ENCODE peak calls at places on chromosomes 7 and 10, in five cellular contexts. G is AG09309, J is progenitor cell of endocrine pancreas, I is epithelial cell of proximal tubule, T is BE2C. A is an unnamed sample.

GRCh38 chr7:157228864-157229422 is 90.2 kb downstream of the UBE3C start:
- DNase-seq in G (no peak), J (peak), I (no peak), T (peak), A (peak)

GRCh38 chr7:123916240-123916724 is 8.8 kb upstream of the SPAM1 start:
- DNase-seq in G (no peak), J (no peak), I (peak), T (no peak), A (no peak)

GRCh38 chr7:99386584-99387238 is 12.2 kb downstream of the ARPC1B start:
- DNase-seq in G (no peak), J (no peak), I (no peak), T (peak), A (no peak)

GRCh38 chr7:139972000-139972399 is 90.8 kb downstream of the PARP12 start:
- DNase-seq in G (no peak), J (no peak), I (no peak), T (no peak), A (no peak)

GRCh38 chr7:132463922-132464321 is 112.3 kb downstream of the PLXNA4 start:
- DNase-seq in G (no peak), J (no peak), I (no peak), T (no peak), A (no peak)

GRCh38 chr10:106608101-106608500 is 556.4 kb downstream of the SORCS1 start:
- DNase-seq in G (no peak), J (no peak), I (no peak), T (no peak), A (no peak)

GRCh38 chr7:114104035-114104434 is 185.2 kb upstream of the PPP1R3A start:
- DNase-seq in G (no peak), J (no peak), I (no peak), T (no peak), A (no peak)

GRCh38 chr7:139334399-139335150 is 6.6 kb upstream of the FMC1 start:
- DNase-seq in G (no peak), J (no peak), I (no peak), T (no peak), A (no peak)

GRCh38 chr10:97664282-97664850 is 22.7 kb downstream of the AVPI1 start:
- DNase-seq in G (no peak), J (no peak), I (no peak), T (no peak), A (no peak)

GRCh38 chr7:103811315-103811714 is 178.1 kb downstream of the RELN start:
- DNase-seq in G (no peak), J (no peak), I (no peak), T (peak), A (no peak)

GRCh38 chr7:150971242-150972048 is 6.7 kb downstream of the KCNH2 start:
- DNase-seq in G (no peak), J (no peak), I (no peak), T (peak), A (no peak)

GRCh38 chr7:36309301-36309700 is 80.4 kb upstream of the ANLN start:
- DNase-seq in G (no peak), J (peak), I (no peak), T (no peak), A (no peak)

GRCh38 chr7:87213801-87214200 is 5.7 kb downstream of the TMEM243 start:
- DNase-seq in G (no peak), J (no peak), I (no peak), T (no peak), A (no peak)

GRCh38 chr7:81162771-81163525 is 244.1 kb upstream of the SEMA3C start:
- DNase-seq in G (no peak), J (no peak), I (no peak), T (no peak), A (no peak)

GRCh38 chr7:129719980-129720732 is 108.6 kb downstream of the NRF1 start:
- DNase-seq in G (no peak), J (no peak), I (no peak), T (no peak), A (no peak)

GRCh38 chr10:15494850-15495249 is 123.8 kb upstream of the FAM171A1 start:
- DNase-seq in G (no peak), J (no peak), I (no peak), T (no peak), A (no peak)

DNA sequence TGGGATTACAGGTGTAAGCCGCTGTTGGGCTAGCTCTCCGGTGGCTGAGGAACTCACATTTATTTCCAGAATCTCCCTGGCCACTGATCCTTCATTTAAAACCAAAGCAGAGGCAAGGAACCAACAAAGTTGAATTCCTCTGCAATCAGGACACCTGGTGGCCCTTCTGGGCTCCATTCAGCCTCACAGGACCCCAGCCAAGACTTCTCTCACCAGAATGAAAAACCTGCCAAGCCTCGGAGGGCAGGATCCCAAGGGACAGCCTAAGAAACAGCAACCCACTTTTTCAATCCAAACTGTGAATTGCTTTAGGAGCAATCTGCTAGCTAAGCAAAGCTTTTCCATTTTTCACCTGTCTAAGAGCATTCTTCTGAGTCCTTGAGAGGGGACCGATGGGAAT is 34.6 kb downstream of the OAT start:
- DNase-seq in G (no peak), J (no peak), I (no peak), T (no peak), A (no peak)
- TF ChIP-seq CTCF in G (peak), J (no peak), I (peak), T (no peak), A (no peak)

GRCh38 chr10:80580811-80581468 is 43.2 kb downstream of the SH2D4B start:
- DNase-seq in G (no peak), J (no peak), I (no peak), T (no peak), A (no peak)
- TF ChIP-seq CTCF in G (no peak), J (no peak), I (no peak), T (no peak), A (no peak)

GRCh38 chr7:133853706-133854276 is 273.3 kb upstream of the LRGUK start:
- DNase-seq in G (peak), J (no peak), I (peak), T (peak), A (peak)
- TF ChIP-seq CTCF in G (peak), J (peak), I (peak), T (peak), A (peak)

DNA sequence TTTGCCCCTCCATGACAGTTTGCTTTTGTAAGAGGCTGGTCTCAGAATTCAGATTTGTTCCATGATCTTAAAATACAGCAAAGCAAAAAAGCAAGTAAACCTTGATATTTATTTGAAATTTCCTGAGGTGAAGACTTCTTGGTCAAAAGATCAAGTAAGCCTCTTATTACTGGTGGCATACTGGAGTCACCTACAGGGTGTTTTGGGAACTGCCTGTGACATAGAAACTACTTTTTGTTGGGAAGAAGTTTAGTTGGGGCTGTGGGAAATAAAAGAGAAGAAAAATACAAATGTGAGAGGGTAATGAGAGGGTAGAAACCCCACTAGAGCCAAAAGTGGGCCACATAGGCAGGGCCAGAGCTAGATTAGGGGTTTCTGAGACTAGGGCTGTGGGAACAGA is 217.9 kb downstream of the OTUD1 start:
- DNase-seq in G (no peak), J (no peak), I (peak), T (no peak), A (peak)
- TF ChIP-seq CTCF in G (no peak), J (peak), I (peak), T (peak), A (peak)

GRCh38 chr7:73478549-73478948 is 43.5 kb downstream of the BAZ1B start:
- DNase-seq in G (no peak), J (no peak), I (no peak), T (no peak), A (no peak)

GRCh38 chr7:73470208-73470607 is 36.6 kb downstream of the FZD9 start:
- DNase-seq in G (no peak), J (no peak), I (no peak), T (no peak), A (no peak)

GRCh38 chr7:73477376-73477775 is 43.8 kb downstream of the FZD9 start:
- DNase-seq in G (no peak), J (no peak), I (no peak), T (no peak), A (no peak)

DNA sequence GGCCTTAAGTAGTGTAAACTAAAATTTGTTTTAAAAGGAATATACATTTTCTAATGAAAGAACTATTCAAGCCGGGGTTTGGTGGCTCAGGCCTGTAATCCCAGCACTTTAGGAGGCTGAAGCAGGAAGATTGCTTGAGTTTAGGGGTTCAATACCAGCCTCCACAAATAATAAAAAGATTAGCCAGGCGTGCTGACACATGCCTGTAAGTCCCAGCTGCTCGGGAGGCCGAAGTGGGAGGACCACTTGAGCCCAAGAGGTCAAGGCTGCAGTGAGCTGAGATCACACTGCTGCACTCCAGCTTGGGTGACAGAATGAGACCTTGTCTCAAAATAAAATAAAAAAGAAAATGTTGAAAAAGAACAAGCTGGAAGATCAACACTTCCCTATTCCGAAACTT is 40.1 kb downstream of the FZD9 start:
- DNase-seq in G (no peak), J (no peak), I (no peak), T (no peak), A (no peak)
- TF ChIP-seq CTCF in G (no peak), J (no peak), I (no peak), T (no peak), A (no peak)

GRCh38 chr7:115217373-115217772 is 295.5 kb downstream of the MDFIC start:
- DNase-seq in G (no peak), J (no peak), I (no peak), T (no peak), A (no peak)
- TF ChIP-seq CTCF in G (peak), J (no peak), I (no peak), T (no peak), A (peak)

DNA sequence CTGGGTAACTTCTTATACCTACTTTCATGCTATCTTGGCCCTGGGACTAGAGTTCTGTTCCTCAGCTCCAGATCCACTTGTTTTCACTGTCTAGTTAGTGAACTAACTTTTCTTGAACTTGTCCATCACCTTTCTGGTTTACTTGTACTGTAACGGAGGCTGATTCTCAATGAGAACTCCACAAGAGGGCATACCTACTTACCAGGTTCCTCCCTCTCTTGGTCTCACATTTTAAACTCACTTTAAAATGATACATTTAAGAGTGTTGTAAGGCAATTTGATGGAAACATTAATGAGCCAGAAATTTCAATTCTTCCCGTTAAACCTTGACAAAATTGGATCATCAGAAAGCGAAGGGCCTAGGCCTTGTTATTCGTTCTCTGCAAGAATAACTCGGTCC is 111.6 kb downstream of the MAGI2 start:
- DNase-seq in G (no peak), J (no peak), I (no peak), T (no peak), A (no peak)
- TF ChIP-seq CTCF in G (no peak), J (no peak), I (no peak), T (peak), A (no peak)

GRCh38 chr7:158704524-158705233 is at the start of gene NCAPG2:
- DNase-seq in G (peak), J (peak), I (peak), T (peak), A (peak)
- TF ChIP-seq CTCF in G (no peak), J (no peak), I (peak), T (no peak), A (no peak)